ENCODE peak calls at places on chromosomes 7 and 10, in six cellular contexts. Y is T-cell; N is HFFc6; Q is stimulated activated CD4-positive, alpha-beta T cell treated with anti-CD3 and anti-CD28 coated beads, Interleukin-4, amount 100 ng/mL, for 48 hours; R is activated T-helper 1 cell treated with anti-CD3 and anti-CD28 coated beads, Interleukin-2, amount 50 U/mL, for 16 hours; F is fibroblast of the aortic adventitia. G is an unnamed sample.

GRCh38 chr7:44639701-44640321 is 33.4 kb downstream of the OGDH start:
- DNase-seq in Y (no peak), N (peak), Q (no peak), R (no peak), F (peak), G (peak)

GRCh38 chr10:131574363-131574706 is 262.8 kb upstream of the TCERG1L start:
- DNase-seq in Y (no peak), N (no peak), Q (no peak), R (no peak), F (no peak), G (no peak)

GRCh38 chr7:79979437-79979836 is 155.2 kb upstream of the GNAI1 start:
- DNase-seq in Y (no peak), N (peak), Q (no peak), R (no peak), F (peak), G (peak)

GRCh38 chr10:60521974-60522405 is 132.3 kb upstream of the ANK3 start:
- DNase-seq in Y (no peak), N (peak), Q (no peak), R (no peak), F (peak), G (no peak)

GRCh38 chr10:113187066-113187777 is 237.2 kb downstream of the TCF7L2 start:
- DNase-seq in Y (no peak), N (no peak), Q (no peak), R (no peak), F (peak), G (peak)

GRCh38 chr7:102942883-102943261 is 30.1 kb downstream of the LRRC17 start:
- DNase-seq in Y (no peak), N (no peak), Q (no peak), R (no peak), F (peak), G (no peak)

GRCh38 chr7:71229201-71229600 is 97.3 kb downstream of the GALNT17 start:
- DNase-seq in Y (no peak), N (no peak), Q (no peak), R (no peak), F (no peak), G (no peak)

GRCh38 chr7:130667593-130668257 is 823 bp downstream of the COPG2 start:
- DNase-seq in Y (no peak), N (no peak), Q (no peak), R (no peak), F (no peak), G (peak)

GRCh38 chr7:618539-619355 is 99.1 kb upstream of the PDGFA start:
- DNase-seq in Y (peak), N (no peak), Q (no peak), R (no peak), F (no peak), G (no peak)

GRCh38 chr7:70771447-70771846 is 360.5 kb upstream of the GALNT17 start:
- DNase-seq in Y (no peak), N (no peak), Q (no peak), R (no peak), F (no peak), G (no peak)

GRCh38 chr10:50437248-50437647 is 185.9 kb upstream of the ASAH2 start:
- DNase-seq in Y (no peak), N (no peak), Q (no peak), R (no peak), F (no peak), G (no peak)

GRCh38 chr10:104329754-104330153 is 8.5 kb downstream of the ITPRIP start:
- DNase-seq in Y (no peak), N (peak), Q (no peak), R (no peak), F (peak), G (peak)

GRCh38 chr10:115975031-115975430 is 298.0 kb downstream of the GFRA1 start:
- DNase-seq in Y (no peak), N (no peak), Q (no peak), R (no peak), F (no peak), G (no peak)

GRCh38 chr7:50304158-50304910 is at the start of gene IKZF1:
- DNase-seq in Y (peak), N (no peak), Q (peak), R (no peak), F (no peak), G (no peak)

GRCh38 chr7:52147240-52147639 is 830.6 kb upstream of the COBL start:
- DNase-seq in Y (no peak), N (no peak), Q (no peak), R (no peak), F (no peak), G (no peak)

GRCh38 chr10:78971094-78971682 is 97.6 kb upstream of the ZMIZ1 start:
- DNase-seq in Y (no peak), N (no peak), Q (no peak), R (no peak), F (no peak), G (no peak)

GRCh38 chr7:115585015-115585655 is 445.4 kb downstream of the TFEC start:
- DNase-seq in Y (no peak), N (no peak), Q (no peak), R (no peak), F (no peak), G (no peak)

GRCh38 chr7:155388561-155388960 is 69.4 kb upstream of the EN2 start:
- DNase-seq in Y (no peak), N (no peak), Q (no peak), R (no peak), F (no peak), G (no peak)

GRCh38 chr7:125641884-125642283 is 712.3 kb upstream of the POT1 start:
- DNase-seq in Y (no peak), N (no peak), Q (no peak), R (no peak), F (no peak), G (no peak)

GRCh38 chr10:14545827-14546226 is 215.1 kb upstream of the FRMD4A start:
- DNase-seq in Y (no peak), N (peak), Q (no peak), R (no peak), F (peak), G (peak)

GRCh38 chr10:126384269-126384873 is 3.9 kb downstream of the ADAM12 start:
- DNase-seq in Y (no peak), N (peak), Q (no peak), R (no peak), F (peak), G (peak)

GRCh38 chr7:157622408-157623221 is 285.8 kb downstream of the DNAJB6 start:
- DNase-seq in Y (no peak), N (no peak), Q (no peak), R (no peak), F (no peak), G (no peak)

GRCh38 chr10:67452892-67453291 is 243.1 kb downstream of the CTNNA3 start:
- DNase-seq in Y (no peak), N (no peak), Q (no peak), R (no peak), F (no peak), G (no peak)

GRCh38 chr7:120337308-120337907 is 64.4 kb downstream of the KCND2 start:
- DNase-seq in Y (no peak), N (no peak), Q (no peak), R (no peak), F (peak), G (peak)

GRCh38 chr7:27635728-27636127 is 27.0 kb downstream of the HIBADH start:
- DNase-seq in Y (no peak), N (no peak), Q (no peak), R (no peak), F (no peak), G (no peak)

GRCh38 chr10:113987805-113988204 is 55.9 kb upstream of the ADRB1 start:
- DNase-seq in Y (no peak), N (no peak), Q (no peak), R (no peak), F (no peak), G (peak)

GRCh38 chr7:146683439-146683838 is 566.8 kb downstream of the CNTNAP2 start:
- DNase-seq in Y (no peak), N (no peak), Q (no peak), R (no peak), F (no peak), G (peak)

GRCh38 chr10:59434463-59435326 is 72.3 kb upstream of the FAM13C start:
- DNase-seq in Y (no peak), N (no peak), Q (no peak), R (no peak), F (peak), G (peak)

GRCh38 chr10:31477584-31477983 is 158.6 kb downstream of the ZEB1 start:
- DNase-seq in Y (no peak), N (no peak), Q (no peak), R (no peak), F (peak), G (peak)

GRCh38 chr10:3548702-3549101 is 236.3 kb downstream of the KLF6 start:
- DNase-seq in Y (no peak), N (no peak), Q (no peak), R (no peak), F (peak), G (no peak)

GRCh38 chr10:14549496-14549895 is 218.8 kb upstream of the FRMD4A start:
- DNase-seq in Y (no peak), N (no peak), Q (no peak), R (no peak), F (no peak), G (peak)

GRCh38 chr10:11530806-11531205 is 80.6 kb downstream of the USP6NL start:
- DNase-seq in Y (no peak), N (no peak), Q (no peak), R (no peak), F (no peak), G (no peak)

GRCh38 chr10:124994573-124995473 is 52.9 kb downstream of the ZRANB1 start:
- DNase-seq in Y (no peak), N (no peak), Q (no peak), R (no peak), F (no peak), G (no peak)

GRCh38 chr7:55498142-55498541 is 74.2 kb downstream of the VOPP1 start:
- DNase-seq in Y (peak), N (no peak), Q (no peak), R (no peak), F (no peak), G (no peak)

GRCh38 chr7:106405697-106406141 is 120.9 kb upstream of the NAMPT start:
- DNase-seq in Y (no peak), N (no peak), Q (no peak), R (no peak), F (no peak), G (no peak)